ENCODE peak calls at places on chromosomes 11 and 22, in four cellular contexts. C, V, D and Q are unnamed samples.

GRCh38 chr11:118128821-118129474 is 23.7 kb downstream of the SCN4B start:
- DNase-seq in C (no peak), V (no peak), D (no peak), Q (no peak)

GRCh38 chr22:27810566-27810965 is 9.0 kb upstream of the MN1 start:
- DNase-seq in C (no peak), V (no peak), D (no peak), Q (no peak)

GRCh38 chr11:82089426-82089825 is 644.2 kb downstream of the FAM181B start:
- DNase-seq in C (no peak), V (no peak), D (no peak), Q (no peak)

GRCh38 chr11:12769834-12770345 is 95.7 kb downstream of the TEAD1 start:
- DNase-seq in C (no peak), V (no peak), D (no peak), Q (peak)

GRCh38 chr22:48772286-48772907 is 1055.3 kb downstream of the BRD1 start:
- DNase-seq in C (no peak), V (no peak), D (no peak), Q (no peak)

GRCh38 chr11:21811572-21811971 is 381.3 kb upstream of the ANO5 start:
- DNase-seq in C (no peak), V (no peak), D (no peak), Q (no peak)

GRCh38 chr11:84518601-84519183 is 1108.5 kb downstream of the DLG2 start:
- DNase-seq in C (no peak), V (no peak), D (no peak), Q (no peak)

GRCh38 chr22:36144886-36145541 is 15.5 kb downstream of the APOL3 start:
- DNase-seq in C (no peak), V (peak), D (no peak), Q (peak)

GRCh38 chr11:100709233-100709999 is 22.3 kb downstream of the ARHGAP42 start:
- DNase-seq in C (no peak), V (no peak), D (no peak), Q (peak)

GRCh38 chr11:1636291-1636950 is 6.8 kb downstream of the KRTAP5-5 start:
- DNase-seq in C (no peak), V (no peak), D (no peak), Q (no peak)

GRCh38 chr11:118947999-118948398 is 8.1 kb upstream of the UPK2 start:
- DNase-seq in C (no peak), V (no peak), D (no peak), Q (no peak)

GRCh38 chr22:49112661-49113626 is 714.7 kb downstream of the BRD1 start:
- DNase-seq in C (no peak), V (no peak), D (no peak), Q (no peak)

GRCh38 chr11:70462818-70463477 is 64.6 kb downstream of the CTTN start:
- DNase-seq in C (peak), V (no peak), D (no peak), Q (no peak)

GRCh38 chr11:117973446-117973922 is 12.7 kb upstream of the IL10RA start:
- DNase-seq in C (peak), V (no peak), D (no peak), Q (no peak)

GRCh38 chr22:31477329-31477728 is 12.3 kb downstream of the EIF4ENIF1 start:
- DNase-seq in C (no peak), V (no peak), D (peak), Q (no peak)

GRCh38 chr11:117929568-117930207 is 486 bp upstream of the TMPRSS13 start:
- DNase-seq in C (no peak), V (no peak), D (no peak), Q (no peak)

GRCh38 chr22:38353701-38354100 is 36.5 kb upstream of the CSNK1E start:
- DNase-seq in C (no peak), V (no peak), D (no peak), Q (no peak)

GRCh38 chr22:50702261-50702671 is 29.6 kb downstream of the SHANK3 start:
- DNase-seq in C (no peak), V (no peak), D (no peak), Q (no peak)

GRCh38 chr11:128302425-128303186 is 284.8 kb downstream of the ETS1 start:
- DNase-seq in C (no peak), V (no peak), D (peak), Q (no peak)

GRCh38 chr11:130001491-130002351 is 914 bp downstream of the PRDM10 start:
- DNase-seq in C (no peak), V (no peak), D (no peak), Q (no peak)

GRCh38 chr11:31812392-31813241 is 1.5 kb upstream of the PAX6 start:
- DNase-seq in C (no peak), V (no peak), D (no peak), Q (no peak)

GRCh38 chr11:122673706-122674105 is 18.2 kb downstream of the UBASH3B start:
- DNase-seq in C (no peak), V (no peak), D (no peak), Q (no peak)

GRCh38 chr11:122670131-122670530 is 14.6 kb downstream of the UBASH3B start:
- DNase-seq in C (no peak), V (no peak), D (no peak), Q (no peak)

GRCh38 chr11:122672892-122673291 is 17.4 kb downstream of the UBASH3B start:
- DNase-seq in C (no peak), V (no peak), D (no peak), Q (no peak)

GRCh38 chr11:122668562-122669090 is 13.1 kb downstream of the UBASH3B start:
- DNase-seq in C (no peak), V (no peak), D (no peak), Q (peak)

DNA sequence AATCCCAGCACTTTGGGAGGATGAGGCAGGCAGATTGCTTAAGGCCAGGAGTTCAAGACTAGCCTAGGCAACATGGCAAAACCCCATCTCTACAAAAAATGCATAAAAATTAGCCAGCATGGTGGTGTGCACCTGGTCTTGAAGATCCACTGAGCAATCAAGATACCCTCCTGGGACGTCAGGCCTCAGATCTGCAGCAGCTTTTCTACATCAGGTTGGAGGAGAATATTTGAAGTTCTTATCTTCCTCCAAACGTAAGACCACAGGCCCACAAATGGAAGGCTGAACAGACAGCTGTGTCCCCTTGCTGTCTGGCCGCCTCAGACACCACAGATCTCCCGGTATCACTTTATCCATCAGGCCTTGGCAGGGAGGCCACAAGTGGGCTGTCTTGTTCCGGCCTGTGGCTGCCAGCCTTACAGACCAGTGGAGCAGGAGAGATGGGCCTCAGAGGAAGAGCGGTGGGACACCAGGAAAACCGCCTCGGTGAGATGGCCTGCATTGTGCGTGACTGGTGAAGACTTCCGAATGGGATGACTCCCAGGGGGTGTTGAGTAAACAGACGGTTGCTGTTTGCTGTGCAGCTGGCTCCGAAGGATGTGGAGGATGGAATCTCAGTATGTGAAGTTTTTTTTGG is 15.9 kb downstream of the UBASH3B start:
- DNase-seq in C (no peak), V (no peak), D (no peak), Q (no peak)
- TF ChIP-seq SRF in C (no peak), V (no peak), D (no peak), Q (no peak)

GRCh38 chr11:67601098-67601497 is 5.6 kb upstream of the NDUFV1 start:
- DNase-seq in C (no peak), V (no peak), D (no peak), Q (no peak)

GRCh38 chr11:67604815-67605214 is 1.9 kb upstream of the NDUFV1 start:
- DNase-seq in C (no peak), V (no peak), D (no peak), Q (no peak)

GRCh38 chr11:67596753-67597300 is 9.9 kb upstream of the NDUFV1 start:
- DNase-seq in C (no peak), V (no peak), D (no peak), Q (no peak)

GRCh38 chr11:67599149-67599548 is 7.6 kb upstream of the NDUFV1 start:
- DNase-seq in C (no peak), V (no peak), D (no peak), Q (no peak)

DNA sequence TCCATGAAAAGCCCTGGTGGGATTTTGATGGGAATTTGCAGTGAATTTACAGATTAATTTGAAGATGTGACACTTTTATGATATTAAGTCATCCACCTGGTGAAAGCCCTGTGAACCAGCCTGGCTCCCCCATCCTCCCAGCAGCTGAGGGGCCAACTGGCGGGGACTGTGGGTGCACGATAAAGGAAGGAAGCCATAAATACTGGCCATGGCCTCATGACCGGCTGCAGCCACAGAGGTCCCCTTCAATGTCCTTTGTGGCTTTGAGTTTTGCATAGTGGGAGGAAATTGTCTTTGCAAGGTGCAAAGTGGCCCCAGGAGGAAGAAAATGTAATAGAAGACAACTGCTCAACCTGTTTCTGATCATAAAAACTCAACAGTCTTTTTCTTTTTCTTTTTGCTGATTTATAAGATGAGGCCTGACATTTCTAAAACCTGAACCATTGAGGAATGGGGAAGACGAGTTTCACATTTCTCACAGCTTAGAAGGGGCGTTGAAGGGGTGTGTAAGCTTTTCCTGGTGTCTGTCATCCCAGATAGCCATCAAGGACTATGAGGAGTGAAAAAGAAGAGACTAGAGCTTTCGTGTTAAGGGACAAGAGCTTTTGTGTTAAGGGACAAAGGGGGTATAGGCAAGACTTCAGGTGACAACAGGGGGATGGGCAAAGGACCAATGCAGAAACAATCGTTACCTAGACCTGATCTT is 6.3 kb upstream of the NDUFV1 start:
- DNase-seq in C (no peak), V (no peak), D (peak), Q (no peak)
- TF ChIP-seq EGR1 in C (peak), V (no peak), D (peak), Q (no peak)

DNA sequence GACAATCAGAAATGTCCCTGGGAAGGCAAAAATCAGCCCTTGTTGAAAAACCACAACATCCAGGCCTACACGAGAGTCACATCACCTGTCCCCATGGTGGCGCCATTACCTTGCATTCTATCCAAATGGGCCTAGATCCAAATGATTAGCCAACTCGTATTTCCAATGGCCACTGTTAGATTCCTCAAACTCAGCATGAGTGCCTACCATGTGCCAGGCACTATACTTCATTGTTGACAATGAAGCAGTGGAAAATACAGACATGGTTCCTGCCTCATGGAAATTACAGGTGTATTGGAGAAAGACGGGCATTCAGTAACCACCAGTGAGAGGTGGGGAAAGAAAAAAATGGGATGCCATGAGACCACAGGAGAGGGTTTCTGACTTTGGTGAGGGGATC is 29.8 kb upstream of the CREB3L1 start:
- DNase-seq in C (no peak), V (no peak), D (no peak), Q (peak)
- TF ChIP-seq SRF in C (no peak), V (no peak), D (no peak), Q (no peak)

GRCh38 chr11:34770111-34770510 is 146.1 kb downstream of the APIP start:
- DNase-seq in C (no peak), V (no peak), D (no peak), Q (no peak)

GRCh38 chr11:34775417-34775888 is 140.7 kb downstream of the APIP start:
- DNase-seq in C (no peak), V (no peak), D (no peak), Q (no peak)

GRCh38 chr11:34773211-34773610 is 143.0 kb downstream of the APIP start:
- DNase-seq in C (no peak), V (no peak), D (no peak), Q (no peak)

GRCh38 chr11:34774604-34775003 is 141.6 kb downstream of the APIP start:
- DNase-seq in C (no peak), V (no peak), D (no peak), Q (no peak)

DNA sequence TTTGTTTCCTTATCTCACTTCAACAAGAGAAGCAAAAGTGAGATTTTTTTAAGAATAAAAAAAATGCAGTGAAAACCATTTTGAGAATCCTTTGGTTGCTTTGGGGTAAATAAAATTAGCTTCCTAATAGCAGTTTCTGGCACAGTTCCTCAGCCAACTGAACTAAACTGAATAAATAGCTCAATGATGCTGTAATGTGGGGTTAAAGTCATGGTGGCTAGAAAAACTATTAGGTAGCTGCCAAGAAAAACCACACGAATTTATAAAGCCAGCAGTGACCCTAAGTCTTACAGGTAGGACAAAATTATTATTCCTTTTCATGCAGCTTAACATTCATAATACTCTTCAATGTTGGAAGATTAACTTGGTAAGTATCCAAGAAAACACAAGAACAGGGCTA is 142.4 kb downstream of the APIP start:
- DNase-seq in C (no peak), V (no peak), D (no peak), Q (no peak)
- TF ChIP-seq EGR1 in C (no peak), V (no peak), D (no peak), Q (no peak)

GRCh38 chr11:72808415-72808814 is 5.8 kb upstream of the ATG16L2 start:
- DNase-seq in C (no peak), V (no peak), D (no peak), Q (no peak)
- TF ChIP-seq SRF in C (no peak), V (no peak), D (no peak), Q (no peak)

GRCh38 chr11:61023086-61024035 is 51.9 kb downstream of the CD6 start:
- DNase-seq in C (no peak), V (no peak), D (no peak), Q (no peak)
- TF ChIP-seq EGR1 in C (no peak), V (no peak), D (no peak), Q (no peak)

GRCh38 chr22:30078320-30079311 is 1.6 kb upstream of the HORMAD2 start:
- DNase-seq in C (no peak), V (no peak), D (peak), Q (no peak)
- TF ChIP-seq SRF in C (no peak), V (no peak), D (no peak), Q (no peak)